ENCODE peak calls at places on chromosomes 3 and 15, in five cellular contexts. X is WERI-Rb-1, K is bronchial epithelial cell, N is tibial artery, A is coronary artery. I is an unnamed sample.

GRCh38 chr3:87333393-87333892 is 57.1 kb upstream of the POU1F1 start:
- DNase-seq in X (no peak), K (peak), N (no peak), A (no peak), I (peak)

GRCh38 chr15:84934942-84935729 is 46.5 kb upstream of the PDE8A start:
- DNase-seq in X (peak), K (no peak), N (no peak), A (no peak), I (no peak)

GRCh38 chr15:98898122-98898521 is 109.5 kb downstream of the PGPEP1L start:
- DNase-seq in X (no peak), K (no peak), N (no peak), A (no peak), I (peak)

GRCh38 chr15:57375827-57376694 is at the start of gene CGNL1:
- DNase-seq in X (peak), K (no peak), N (peak), A (no peak), I (peak)

GRCh38 chr15:30921781-30922371 is 18.2 kb downstream of the FAN1 start:
- DNase-seq in X (no peak), K (no peak), N (no peak), A (no peak), I (no peak)

GRCh38 chr3:72031581-72031980 is 246.6 kb upstream of the PROK2 start:
- DNase-seq in X (no peak), K (peak), N (no peak), A (no peak), I (peak)

GRCh38 chr3:172129868-172130751 is 90.7 kb downstream of the FNDC3B start:
- DNase-seq in X (no peak), K (peak), N (peak), A (peak), I (peak)

GRCh38 chr3:152244156-152244888 is 24.4 kb upstream of the MBNL1 start:
- DNase-seq in X (no peak), K (no peak), N (no peak), A (no peak), I (no peak)

GRCh38 chr3:32109256-32109655 is 2.8 kb downstream of the GPD1L start:
- DNase-seq in X (no peak), K (no peak), N (peak), A (peak), I (peak)

GRCh38 chr15:92625297-92625980 is 30.1 kb downstream of the FAM174B start:
- DNase-seq in X (no peak), K (peak), N (no peak), A (no peak), I (peak)

GRCh38 chr3:24299801-24300626 is 194.6 kb downstream of the THRB start:
- DNase-seq in X (no peak), K (peak), N (no peak), A (no peak), I (peak)

GRCh38 chr15:98067339-98067738 is 106.8 kb downstream of the ARRDC4 start:
- DNase-seq in X (no peak), K (peak), N (no peak), A (no peak), I (no peak)

GRCh38 chr15:80286055-80286454 is 34.0 kb upstream of the CTXND1 start:
- DNase-seq in X (no peak), K (no peak), N (no peak), A (no peak), I (no peak)

GRCh38 chr3:58112185-58112535 is 98.6 kb downstream of the DNASE1L3 start:
- DNase-seq in X (no peak), K (no peak), N (no peak), A (no peak), I (no peak)

GRCh38 chr3:181872887-181873286 is 161.2 kb downstream of the SOX2 start:
- DNase-seq in X (no peak), K (no peak), N (no peak), A (no peak), I (no peak)

GRCh38 chr3:9912294-9912935 is 4.5 kb upstream of the IL17RC start:
- DNase-seq in X (no peak), K (peak), N (no peak), A (no peak), I (peak)

GRCh38 chr15:35151381-35151780 is 66.3 kb upstream of the NANOGP8 start:
- DNase-seq in X (no peak), K (no peak), N (no peak), A (no peak), I (no peak)

GRCh38 chr15:89089316-89090230 is 1.3 kb downstream of the ABHD2 start:
- DNase-seq in X (no peak), K (no peak), N (no peak), A (no peak), I (no peak)

GRCh38 chr3:169158379-169158778 is 505.1 kb downstream of the MECOM start:
- DNase-seq in X (no peak), K (no peak), N (no peak), A (no peak), I (no peak)

GRCh38 chr15:95371664-95372063 is 958.8 kb upstream of the NR2F2 start:
- DNase-seq in X (no peak), K (peak), N (no peak), A (no peak), I (no peak)

GRCh38 chr3:169822983-169823382 is 10.3 kb upstream of the LRRC34 start:
- DNase-seq in X (no peak), K (no peak), N (no peak), A (no peak), I (no peak)

GRCh38 chr15:100570735-100571363 is 31.1 kb downstream of the LINS1 start:
- DNase-seq in X (no peak), K (no peak), N (no peak), A (no peak), I (no peak)

GRCh38 chr3:147816770-147817169 is 407.6 kb downstream of the ZIC1 start:
- DNase-seq in X (no peak), K (no peak), N (no peak), A (no peak), I (peak)

GRCh38 chr15:92906563-92907081 is 6.5 kb downstream of the CHD2 start:
- DNase-seq in X (no peak), K (peak), N (no peak), A (no peak), I (no peak)

GRCh38 chr15:42012241-42012640 is 8.6 kb downstream of the PLA2G4E start:
- DNase-seq in X (no peak), K (no peak), N (no peak), A (no peak), I (no peak)

GRCh38 chr15:33618300-33618699 is 307.5 kb downstream of the RYR3 start:
- DNase-seq in X (no peak), K (no peak), N (no peak), A (no peak), I (peak)

GRCh38 chr3:190747566-190747965 is 114.9 kb downstream of the GMNC start:
- DNase-seq in X (no peak), K (no peak), N (no peak), A (no peak), I (peak)

GRCh38 chr3:36944641-36945270 is at the start of gene TRANK1:
- DNase-seq in X (no peak), K (no peak), N (peak), A (peak), I (peak)

GRCh38 chr3:149936812-149937230 is 33.9 kb downstream of the PFN2 start:
- DNase-seq in X (peak), K (peak), N (no peak), A (no peak), I (peak)

GRCh38 chr3:6120786-6121185 is 740.1 kb upstream of the GRM7 start:
- DNase-seq in X (no peak), K (no peak), N (no peak), A (no peak), I (no peak)

GRCh38 chr3:159919873-159920272 is 68.8 kb upstream of the IL12A start:
- DNase-seq in X (no peak), K (peak), N (no peak), A (no peak), I (peak)

GRCh38 chr3:124707667-124708066 is 22.6 kb upstream of the UMPS start:
- DNase-seq in X (no peak), K (peak), N (no peak), A (no peak), I (peak)
- H3K4me3 ChIP-seq in X (no peak), K (no peak), N (no peak), A (no peak), I (no peak)

GRCh38 chr3:161395115-161395514 is 23.8 kb upstream of the SPTSSB start:
- DNase-seq in X (no peak), K (no peak), N (no peak), A (no peak), I (no peak)
- TF ChIP-seq CTCF in X (no peak), K (no peak), N (no peak), A (no peak), I (no peak)

DNA sequence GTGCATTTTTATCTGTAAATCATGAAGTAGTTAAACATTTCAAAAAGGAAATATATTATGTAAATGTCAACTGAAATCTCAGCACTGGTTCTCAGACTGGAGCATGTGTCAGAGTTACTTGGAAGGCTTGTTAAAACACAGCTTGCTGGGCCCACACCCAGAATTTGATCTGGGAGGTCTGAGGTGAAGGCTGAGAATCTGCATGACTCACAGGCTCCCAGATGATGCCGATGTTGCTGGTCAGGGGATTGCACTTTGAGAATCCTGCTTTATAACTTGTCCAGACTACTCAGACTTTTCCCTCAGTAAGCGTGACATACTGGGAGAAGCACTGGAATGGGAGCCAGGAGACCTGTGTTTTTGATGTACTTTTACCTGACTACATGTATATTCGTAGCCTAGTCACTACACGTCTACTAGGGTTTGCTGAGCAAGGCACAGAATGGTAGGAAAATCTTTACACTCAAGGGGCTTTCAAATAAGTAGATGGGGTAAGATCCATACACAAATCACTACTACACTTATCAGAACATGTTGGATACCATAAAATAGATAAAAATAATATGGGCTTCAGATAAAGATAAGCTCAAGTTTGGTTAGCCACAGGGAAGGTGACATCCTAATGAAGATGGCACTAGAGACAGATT is 77.1 kb upstream of the MEX3B start:
- DNase-seq in X (no peak), K (peak), N (peak), A (no peak), I (peak)
- H3K4me3 ChIP-seq in X (no peak), K (no peak), N (no peak), A (no peak), I (no peak)

GRCh38 chr15:55434989-55435825 is 26.9 kb downstream of the PIERCE2 start:
- DNase-seq in X (peak), K (peak), N (no peak), A (no peak), I (peak)
- TF ChIP-seq CTCF in X (peak), K (peak), N (peak), A (peak), I (peak)

DNA sequence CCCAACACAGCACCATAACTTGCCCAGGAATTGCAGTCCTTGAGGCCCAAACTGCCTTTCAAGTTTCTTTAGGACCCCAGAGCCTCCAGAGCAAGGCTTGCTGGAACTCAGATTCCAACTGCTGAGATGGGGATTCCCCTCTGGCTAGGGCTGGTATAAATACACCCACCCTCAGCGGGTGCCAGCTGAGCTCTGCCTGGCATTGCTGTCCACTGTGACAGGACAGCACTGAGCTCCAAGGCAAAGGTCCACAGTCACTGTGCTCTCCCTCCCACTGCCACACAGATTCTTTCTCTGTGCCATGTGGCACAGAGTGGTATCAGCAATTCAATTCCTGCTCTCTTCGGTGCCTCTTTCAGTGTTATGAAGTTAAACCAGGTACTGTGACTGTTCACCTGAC is 304.2 kb upstream of the LMCD1 start:
- DNase-seq in X (no peak), K (no peak), N (no peak), A (no peak), I (no peak)
- H3K4me3 ChIP-seq in X (no peak), K (no peak), N (no peak), A (no peak), I (no peak)

DNA sequence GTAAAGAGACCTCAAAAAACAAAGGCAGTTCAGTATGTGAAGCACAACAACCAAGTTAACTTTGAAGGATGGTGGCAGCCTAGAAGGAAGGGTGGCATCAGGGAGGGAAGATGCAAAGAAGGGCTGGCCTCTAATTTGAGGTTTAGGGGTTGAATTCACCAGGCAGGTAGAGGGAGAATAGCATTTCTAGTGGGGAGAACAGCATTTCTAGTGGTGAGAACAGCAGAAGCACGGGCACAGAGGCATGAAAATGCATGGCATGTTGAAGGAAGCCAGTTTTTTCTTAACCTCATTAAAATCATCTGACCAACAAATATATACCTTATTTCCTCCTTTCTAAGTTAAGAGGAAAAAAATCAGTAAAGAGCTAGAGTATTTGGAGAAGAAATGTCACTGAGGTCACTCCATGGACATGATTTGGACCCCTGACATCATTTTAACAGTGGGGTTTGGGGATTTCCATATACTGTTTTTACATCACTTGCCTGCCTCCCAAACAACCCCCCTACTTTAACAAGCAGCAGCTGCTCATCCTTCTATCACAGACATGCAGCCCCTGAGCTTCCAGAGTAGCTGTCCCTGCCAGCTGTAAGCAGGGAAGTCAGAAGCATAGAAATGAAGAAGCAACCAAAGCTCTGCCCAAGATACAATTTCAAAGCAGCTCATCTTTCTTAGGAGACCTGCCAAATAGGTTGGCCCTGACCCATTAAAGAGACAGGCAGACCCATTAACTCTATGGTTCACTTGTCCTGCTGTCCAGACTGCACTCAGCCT is 2.4 kb upstream of the POPDC2 start:
- DNase-seq in X (no peak), K (no peak), N (no peak), A (no peak), I (peak)
- TF ChIP-seq CTCF in X (no peak), K (no peak), N (no peak), A (no peak), I (peak)

GRCh38 chr3:33218072-33218445 is 551 bp downstream of the SUSD5 start:
- DNase-seq in X (no peak), K (no peak), N (no peak), A (no peak), I (no peak)

GRCh38 chr3:33215739-33216138 is 2.9 kb downstream of the SUSD5 start:
- DNase-seq in X (no peak), K (no peak), N (no peak), A (no peak), I (no peak)

GRCh38 chr3:33221241-33221640 is 2.6 kb upstream of the SUSD5 start:
- DNase-seq in X (no peak), K (no peak), N (no peak), A (no peak), I (no peak)

GRCh38 chr3:33218446-33219174 is at the start of gene SUSD5:
- DNase-seq in X (peak), K (no peak), N (peak), A (peak), I (peak)

GRCh38 chr3:33219175-33219487 is 521 bp upstream of the SUSD5 start:
- DNase-seq in X (no peak), K (no peak), N (no peak), A (no peak), I (no peak)
- H3K4me3 ChIP-seq in X (peak), K (peak), N (peak), A (peak), I (peak)

GRCh38 chr3:68163961-68164360 is 509.5 kb upstream of the SUCLG2 start:
- DNase-seq in X (no peak), K (no peak), N (no peak), A (no peak), I (no peak)

GRCh38 chr3:68163054-68163453 is 508.6 kb upstream of the SUCLG2 start:
- DNase-seq in X (no peak), K (no peak), N (no peak), A (no peak), I (no peak)

GRCh38 chr3:68162644-68163043 is 508.2 kb upstream of the SUCLG2 start:
- DNase-seq in X (no peak), K (no peak), N (no peak), A (no peak), I (no peak)
- TF ChIP-seq CTCF in X (no peak), K (no peak), N (no peak), A (no peak), I (no peak)

GRCh38 chr15:74243431-74243830 is 7.3 kb downstream of the CCDC33 start:
- DNase-seq in X (peak), K (no peak), N (no peak), A (no peak), I (no peak)

GRCh38 chr15:74245342-74245931 is 9.3 kb downstream of the CCDC33 start:
- DNase-seq in X (peak), K (no peak), N (no peak), A (no peak), I (no peak)

GRCh38 chr15:74240897-74241614 is 4.9 kb downstream of the CCDC33 start:
- DNase-seq in X (no peak), K (no peak), N (no peak), A (no peak), I (no peak)

GRCh38 chr15:74242296-74242929 is 6.3 kb downstream of the CCDC33 start:
- DNase-seq in X (peak), K (no peak), N (no peak), A (no peak), I (peak)

DNA sequence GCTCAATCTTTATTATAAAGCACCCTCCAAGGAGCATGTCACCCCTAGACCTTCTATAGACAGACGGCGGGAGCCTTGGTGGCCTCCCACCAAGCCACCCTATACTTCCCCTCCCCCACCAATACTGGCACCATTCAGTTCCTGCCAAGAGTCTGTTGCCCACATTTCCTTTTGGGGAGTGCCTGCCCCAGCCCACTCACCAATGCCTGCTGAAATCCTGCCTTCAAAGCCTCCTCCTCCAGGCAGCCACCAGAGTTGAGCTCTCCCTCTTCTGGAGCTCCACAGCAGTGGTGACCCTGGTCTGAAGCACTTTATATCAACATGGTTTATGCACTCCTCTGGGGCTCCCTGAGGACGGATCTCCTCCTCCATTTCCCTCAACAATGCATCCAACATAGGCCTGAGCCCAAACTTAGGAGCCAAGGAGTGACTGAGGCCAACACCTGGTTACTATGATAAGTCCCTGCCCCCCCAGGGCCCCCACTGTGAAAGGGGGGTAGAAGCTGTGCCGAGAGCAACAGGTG is 8.8 kb downstream of the CCDC33 start:
- DNase-seq in X (no peak), K (no peak), N (no peak), A (no peak), I (no peak)
- H3K4me3 ChIP-seq in X (peak), K (no peak), N (no peak), A (no peak), I (no peak)

I was measured in fibroblast of pulmonary artery.